ENCODE peak calls at places on chromosome 20, in nine cellular contexts. E, I, R, J, A, Y, H, M and U are unnamed samples.

GRCh38 chr20:32237419-32237818 is 29.7 kb downstream of the POFUT1 start:
- DNase-seq in E (no peak), I (no peak), R (no peak), J (no peak), A (no peak), Y (no peak), H (no peak), M (no peak), U (no peak)

GRCh38 chr20:13183005-13183404 is 38.1 kb upstream of the ISM1 start:
- DNase-seq in E (no peak), I (no peak), R (no peak), J (no peak), A (no peak), Y (no peak), H (no peak), M (no peak), U (no peak)

GRCh38 chr20:44302026-44302669 is 8.9 kb downstream of the FITM2 start:
- DNase-seq in E (no peak), I (no peak), R (peak), J (no peak), A (no peak), Y (no peak), H (no peak), M (no peak), U (no peak)

GRCh38 chr20:22459754-22460153 is 124.6 kb downstream of the FOXA2 start:
- DNase-seq in E (no peak), I (no peak), R (no peak), J (no peak), A (no peak), Y (no peak), H (no peak), M (no peak), U (no peak)

GRCh38 chr20:62874745-62875344 is 13.2 kb upstream of the TCFL5 start:
- DNase-seq in E (no peak), I (no peak), R (peak), J (no peak), A (no peak), Y (no peak), H (no peak), M (no peak), U (no peak)

GRCh38 chr20:21570285-21570992 is 56.6 kb upstream of the NKX2-2 start:
- DNase-seq in E (no peak), I (no peak), R (no peak), J (no peak), A (no peak), Y (no peak), H (no peak), M (no peak), U (no peak)

GRCh38 chr20:10711903-10712373 is 38.1 kb upstream of the JAG1 start:
- DNase-seq in E (no peak), I (no peak), R (peak), J (no peak), A (no peak), Y (no peak), H (no peak), M (no peak), U (no peak)

GRCh38 chr20:19487420-19487819 is 270.6 kb upstream of the RIN2 start:
- DNase-seq in E (no peak), I (no peak), R (no peak), J (no peak), A (no peak), Y (no peak), H (no peak), M (no peak), U (no peak)

GRCh38 chr20:2767768-2768631 is 32.4 kb downstream of the CPXM1 start:
- DNase-seq in E (peak), I (no peak), R (no peak), J (no peak), A (no peak), Y (peak), H (peak), M (peak), U (no peak)

GRCh38 chr20:23920936-23921335 is 41.4 kb upstream of the CST5 start:
- DNase-seq in E (no peak), I (peak), R (no peak), J (no peak), A (no peak), Y (no peak), H (no peak), M (no peak), U (no peak)

GRCh38 chr20:48750941-48751620 is 76.7 kb downstream of the PREX1 start:
- DNase-seq in E (peak), I (no peak), R (no peak), J (no peak), A (peak), Y (no peak), H (peak), M (peak), U (no peak)

GRCh38 chr20:829531-829930 is 4.0 kb upstream of the FAM110A start:
- DNase-seq in E (no peak), I (no peak), R (no peak), J (peak), A (no peak), Y (no peak), H (peak), M (no peak), U (no peak)

GRCh38 chr20:50266293-50267040 is 75.8 kb downstream of the CEBPB start:
- DNase-seq in E (no peak), I (no peak), R (no peak), J (no peak), A (no peak), Y (no peak), H (no peak), M (no peak), U (no peak)
- H3K27ac ChIP-seq in E (peak), I (peak), R (no peak), J (peak), A (peak), Y (peak), H (no peak), M (peak), U (no peak)

DNA sequence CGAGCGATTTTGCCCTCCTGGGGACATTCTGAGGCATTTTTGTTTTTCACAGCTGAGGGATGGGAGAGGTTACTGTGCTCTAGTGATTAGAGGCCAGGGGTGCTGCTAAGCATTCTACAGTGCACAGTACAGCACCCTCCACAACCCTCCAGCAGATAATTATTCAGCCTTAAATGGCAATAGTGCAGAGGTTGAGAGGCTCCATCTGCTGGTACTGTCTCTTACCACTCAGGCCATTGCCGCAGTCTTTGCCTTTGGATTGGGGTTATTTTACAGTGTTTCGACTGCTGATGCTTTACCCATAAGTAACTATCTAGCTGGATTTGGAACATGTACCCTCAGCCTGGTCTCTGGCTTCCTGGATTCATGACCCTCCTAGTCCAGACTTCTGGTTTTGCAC is 705.3 kb downstream of the KIF16B start:
- DNase-seq in E (no peak), I (no peak), R (peak), J (no peak), A (no peak), Y (no peak), H (no peak), M (no peak), U (no peak)
- TF ChIP-seq CTCF in E (no peak), I (no peak), R (peak), J (no peak), A (no peak), Y (no peak), H (no peak), M (no peak), U (no peak)

GRCh38 chr20:26208296-26209091 is 511.8 kb upstream of the ZNF337 start:
- DNase-seq in E (no peak), I (no peak), R (no peak), J (peak), A (no peak), Y (no peak), H (no peak), M (no peak), U (no peak)
- H3K27ac ChIP-seq in E (no peak), I (no peak), R (no peak), J (no peak), A (no peak), Y (no peak), H (no peak), M (no peak), U (no peak)

GRCh38 chr20:37279820-37280219 is 9.6 kb upstream of the MANBAL start:
- DNase-seq in E (no peak), I (no peak), R (no peak), J (no peak), A (no peak), Y (peak), H (no peak), M (no peak), U (no peak)

GRCh38 chr20:37284691-37285124 is 4.7 kb upstream of the MANBAL start:
- DNase-seq in E (no peak), I (no peak), R (no peak), J (no peak), A (no peak), Y (no peak), H (no peak), M (no peak), U (no peak)

GRCh38 chr20:37285664-37286374 is 3.6 kb upstream of the MANBAL start:
- DNase-seq in E (no peak), I (no peak), R (peak), J (no peak), A (no peak), Y (no peak), H (no peak), M (no peak), U (no peak)

GRCh38 chr20:37283530-37284195 is 5.8 kb upstream of the MANBAL start:
- DNase-seq in E (no peak), I (no peak), R (no peak), J (no peak), A (no peak), Y (no peak), H (no peak), M (no peak), U (no peak)

GRCh38 chr20:37282558-37282957 is 6.9 kb upstream of the MANBAL start:
- DNase-seq in E (no peak), I (no peak), R (no peak), J (peak), A (no peak), Y (no peak), H (peak), M (no peak), U (no peak)
- TF ChIP-seq CTCF in E (no peak), I (no peak), R (no peak), J (peak), A (no peak), Y (no peak), H (peak), M (peak), U (peak)